ENCODE peak calls at places on chromosomes 6 and 20, in four cellular contexts. One of them, this sample, is unnamed.

GRCh38 chr6:27825025-27825823 is 87.0 kb downstream of the OR2B2 start:
- DNase-seq in HTR-8/SVneo: no peak
- DNase-seq in GM06990: peak; percentile 68
- DNase-seq in RWPE1: no peak
- DNase-seq in this sample: no peak

GRCh38 chr6:7204726-7205125 is 97.0 kb downstream of the RREB1 start:
- DNase-seq in HTR-8/SVneo: no peak
- DNase-seq in GM06990: no peak
- DNase-seq in RWPE1: no peak
- DNase-seq in this sample: no peak

GRCh38 chr6:42257063-42257462 is 39.4 kb upstream of the MRPS10 start:
- DNase-seq in HTR-8/SVneo: no peak
- DNase-seq in GM06990: no peak
- DNase-seq in RWPE1: no peak
- DNase-seq in this sample: no peak

GRCh38 chr20:57263767-57264150 is 2.7 kb downstream of the BMP7 start:
- DNase-seq in HTR-8/SVneo: no peak
- DNase-seq in GM06990: no peak
- DNase-seq in RWPE1: no peak
- DNase-seq in this sample: no peak

GRCh38 chr6:26536571-26537159 is 1.5 kb upstream of the HMGN4 start:
- DNase-seq in HTR-8/SVneo: no peak
- DNase-seq in GM06990: peak; percentile 50
- DNase-seq in RWPE1: no peak
- DNase-seq in this sample: no peak

GRCh38 chr20:4999788-5000187 is 1.5 kb downstream of the SLC23A2 start:
- DNase-seq in HTR-8/SVneo: no peak
- DNase-seq in GM06990: no peak
- DNase-seq in RWPE1: no peak
- DNase-seq in this sample: no peak

GRCh38 chr20:57323034-57323433 is 6.6 kb upstream of the SPO11 start:
- DNase-seq in HTR-8/SVneo: no peak
- DNase-seq in GM06990: no peak
- DNase-seq in RWPE1: peak; percentile 93
- DNase-seq in this sample: no peak

GRCh38 chr6:130765181-130765727 is 62.0 kb upstream of the SMLR1 start:
- DNase-seq in HTR-8/SVneo: no peak
- DNase-seq in GM06990: no peak
- DNase-seq in RWPE1: no peak
- DNase-seq in this sample: no peak

GRCh38 chr20:16821211-16822089 is 73.3 kb downstream of the OTOR start:
- DNase-seq in HTR-8/SVneo: peak; percentile 6
- DNase-seq in GM06990: peak; percentile 19
- DNase-seq in RWPE1: peak; percentile 39
- DNase-seq in this sample: no peak

GRCh38 chr20:36398515-36398914 is 92.4 kb downstream of the DLGAP4 start:
- DNase-seq in HTR-8/SVneo: no peak
- DNase-seq in GM06990: no peak
- DNase-seq in RWPE1: no peak
- DNase-seq in this sample: no peak

GRCh38 chr6:96171112-96171511 is 155.3 kb downstream of the FUT9 start:
- DNase-seq in HTR-8/SVneo: no peak
- DNase-seq in GM06990: no peak
- DNase-seq in RWPE1: no peak
- DNase-seq in this sample: no peak

GRCh38 chr6:116969211-116969863 is 92.3 kb downstream of the RFX6 start:
- DNase-seq in HTR-8/SVneo: peak; percentile 46
- DNase-seq in GM06990: no peak
- DNase-seq in RWPE1: peak; percentile 66
- DNase-seq in this sample: no peak

GRCh38 chr6:39224523-39225182 is 4.6 kb downstream of the KCNK5 start:
- DNase-seq in HTR-8/SVneo: no peak
- DNase-seq in GM06990: no peak
- DNase-seq in RWPE1: no peak
- DNase-seq in this sample: no peak

GRCh38 chr6:21507811-21508210 is 85.7 kb upstream of the SOX4 start:
- DNase-seq in HTR-8/SVneo: no peak
- DNase-seq in GM06990: no peak
- DNase-seq in RWPE1: no peak
- DNase-seq in this sample: no peak

GRCh38 chr20:33162753-33163152 is 5.2 kb upstream of the BPIFA2 start:
- DNase-seq in HTR-8/SVneo: no peak
- DNase-seq in GM06990: no peak
- DNase-seq in RWPE1: no peak
- DNase-seq in this sample: no peak

GRCh38 chr6:131978522-131978921 is 27.4 kb upstream of the CCN2 start:
- DNase-seq in HTR-8/SVneo: no peak
- DNase-seq in GM06990: no peak
- DNase-seq in RWPE1: no peak
- DNase-seq in this sample: no peak

GRCh38 chr6:102051720-102052119 is 658.2 kb downstream of the GRIK2 start:
- DNase-seq in HTR-8/SVneo: no peak
- DNase-seq in GM06990: no peak
- DNase-seq in RWPE1: no peak
- DNase-seq in this sample: no peak

GRCh38 chr6:43286995-43287716 is 10.9 kb upstream of the SLC22A7 start:
- DNase-seq in HTR-8/SVneo: no peak
- DNase-seq in GM06990: no peak
- DNase-seq in RWPE1: no peak
- DNase-seq in this sample: peak; percentile 74

GRCh38 chr6:118668761-118669411 is 17.5 kb upstream of the CEP85L start:
- DNase-seq in HTR-8/SVneo: peak; percentile 41
- DNase-seq in GM06990: no peak
- DNase-seq in RWPE1: no peak
- DNase-seq in this sample: no peak

GRCh38 chr6:7269816-7270215 is 43.2 kb downstream of the SSR1 start:
- DNase-seq in HTR-8/SVneo: no peak
- DNase-seq in GM06990: no peak
- DNase-seq in RWPE1: no peak
- DNase-seq in this sample: no peak

GRCh38 chr6:37134622-37135191 is 35.2 kb upstream of the PIM1 start:
- DNase-seq in HTR-8/SVneo: peak; percentile 90
- DNase-seq in GM06990: no peak
- DNase-seq in RWPE1: peak; percentile 95
- DNase-seq in this sample: peak; percentile 80

GRCh38 chr6:135938588-135939215 is 87.2 kb downstream of the PDE7B start:
- DNase-seq in HTR-8/SVneo: no peak
- DNase-seq in GM06990: no peak
- DNase-seq in RWPE1: no peak
- DNase-seq in this sample: no peak

GRCh38 chr6:69084746-69085335 is 449.8 kb downstream of the ADGRB3 start:
- DNase-seq in HTR-8/SVneo: no peak
- DNase-seq in GM06990: no peak
- DNase-seq in RWPE1: no peak
- DNase-seq in this sample: no peak

GRCh38 chr6:105587349-105588115 is 184.7 kb upstream of the PREP start:
- DNase-seq in HTR-8/SVneo: no peak
- DNase-seq in GM06990: no peak
- DNase-seq in RWPE1: peak; percentile 38
- DNase-seq in this sample: no peak

GRCh38 chr20:12528591-12529041 is 480.2 kb upstream of the SPTLC3 start:
- DNase-seq in HTR-8/SVneo: no peak
- DNase-seq in GM06990: no peak
- DNase-seq in RWPE1: no peak
- DNase-seq in this sample: no peak

GRCh38 chr20:5039889-5040288 is 38.6 kb upstream of the SLC23A2 start:
- DNase-seq in HTR-8/SVneo: no peak
- DNase-seq in GM06990: no peak
- DNase-seq in RWPE1: no peak
- DNase-seq in this sample: no peak

GRCh38 chr20:49424536-49424935 is 57.9 kb downstream of the KCNB1 start:
- DNase-seq in HTR-8/SVneo: no peak
- DNase-seq in GM06990: no peak
- DNase-seq in RWPE1: no peak
- DNase-seq in this sample: no peak

This sample was measured in H54.